ENCODE peak calls at places on chromosome 17, in eight cellular contexts. One of them, this sample, is unnamed.
A peak's percentile ranks its signal among the peaks of the same experiment; 100 is the strongest.

GRCh38 chr17:81295031-81295677 is at the start of gene SLC38A10:
- DNase-seq in activated effector memory CD4-positive, alpha-beta T cell treated with anti-CD3 and anti-CD28 coated beads, Interleukin-2, amount 50 U/mL, for 16 hours: peak; percentile 98
- DNase-seq in NCI-H1092 treated with DMSO at 0.1 percent for 48 hours: peak; percentile 85
- DNase-seq in T-helper 17 cell: peak; percentile 83
- DNase-seq in central memory CD4-positive, alpha-beta T cell: peak; percentile 87
- DNase-seq in adipocyte: peak; percentile 95
- DNase-seq in NCI-H2081: peak; percentile 85
- DNase-seq in stimulated activated CD4-positive, alpha-beta T cell treated with anti-CD3 and anti-CD28 coated beads, Interleukin-4, amount 100 ng/mL, for 1 hour: peak; percentile 92
- DNase-seq in this sample: peak; percentile 91

GRCh38 chr17:62075308-62075815 is 10.3 kb upstream of the MED13 start:
- DNase-seq in NCI-H2081: no peak
- DNase-seq in T-helper 17 cell: no peak
- DNase-seq in stimulated activated CD4-positive, alpha-beta T cell treated with anti-CD3 and anti-CD28 coated beads, Interleukin-4, amount 100 ng/mL, for 1 hour: no peak
- DNase-seq in central memory CD4-positive, alpha-beta T cell: no peak
- DNase-seq in adipocyte: no peak
- DNase-seq in NCI-H1092 treated with DMSO at 0.1 percent for 48 hours: no peak
- DNase-seq in activated effector memory CD4-positive, alpha-beta T cell treated with anti-CD3 and anti-CD28 coated beads, Interleukin-2, amount 50 U/mL, for 16 hours: no peak
- DNase-seq in this sample: no peak

GRCh38 chr17:1882836-1883235 is 53.0 kb downstream of the RPA1 start:
- DNase-seq in stimulated activated CD4-positive, alpha-beta T cell treated with anti-CD3 and anti-CD28 coated beads, Interleukin-4, amount 100 ng/mL, for 1 hour: no peak
- DNase-seq in T-helper 17 cell: no peak
- DNase-seq in central memory CD4-positive, alpha-beta T cell: peak; percentile 15
- DNase-seq in NCI-H2081: no peak
- DNase-seq in activated effector memory CD4-positive, alpha-beta T cell treated with anti-CD3 and anti-CD28 coated beads, Interleukin-2, amount 50 U/mL, for 16 hours: no peak
- DNase-seq in NCI-H1092 treated with DMSO at 0.1 percent for 48 hours: no peak
- DNase-seq in adipocyte: peak; percentile 50
- DNase-seq in this sample: no peak

GRCh38 chr17:63843387-63844292 is 1.2 kb upstream of the SMARCD2 start:
- DNase-seq in stimulated activated CD4-positive, alpha-beta T cell treated with anti-CD3 and anti-CD28 coated beads, Interleukin-4, amount 100 ng/mL, for 1 hour: no peak
- DNase-seq in T-helper 17 cell: no peak
- DNase-seq in NCI-H2081: peak; percentile 10
- DNase-seq in central memory CD4-positive, alpha-beta T cell: no peak
- DNase-seq in NCI-H1092 treated with DMSO at 0.1 percent for 48 hours: no peak
- DNase-seq in adipocyte: peak; percentile 45
- DNase-seq in activated effector memory CD4-positive, alpha-beta T cell treated with anti-CD3 and anti-CD28 coated beads, Interleukin-2, amount 50 U/mL, for 16 hours: peak; percentile 39
- DNase-seq in this sample: no peak

GRCh38 chr17:74832421-74832820 is 27.3 kb downstream of the GRIN2C start:
- DNase-seq in stimulated activated CD4-positive, alpha-beta T cell treated with anti-CD3 and anti-CD28 coated beads, Interleukin-4, amount 100 ng/mL, for 1 hour: no peak
- DNase-seq in activated effector memory CD4-positive, alpha-beta T cell treated with anti-CD3 and anti-CD28 coated beads, Interleukin-2, amount 50 U/mL, for 16 hours: no peak
- DNase-seq in NCI-H1092 treated with DMSO at 0.1 percent for 48 hours: no peak
- DNase-seq in adipocyte: no peak
- DNase-seq in T-helper 17 cell: no peak
- DNase-seq in NCI-H2081: no peak
- DNase-seq in central memory CD4-positive, alpha-beta T cell: no peak
- DNase-seq in this sample: no peak

GRCh38 chr17:77258638-77259037 is 117.9 kb downstream of the SEC14L1 start:
- DNase-seq in activated effector memory CD4-positive, alpha-beta T cell treated with anti-CD3 and anti-CD28 coated beads, Interleukin-2, amount 50 U/mL, for 16 hours: no peak
- DNase-seq in stimulated activated CD4-positive, alpha-beta T cell treated with anti-CD3 and anti-CD28 coated beads, Interleukin-4, amount 100 ng/mL, for 1 hour: no peak
- DNase-seq in NCI-H2081: no peak
- DNase-seq in NCI-H1092 treated with DMSO at 0.1 percent for 48 hours: no peak
- DNase-seq in central memory CD4-positive, alpha-beta T cell: no peak
- DNase-seq in T-helper 17 cell: no peak
- DNase-seq in adipocyte: no peak
- DNase-seq in this sample: no peak

GRCh38 chr17:74860229-74860998 is 729 bp upstream of the GRIN2C start:
- DNase-seq in adipocyte: no peak
- DNase-seq in stimulated activated CD4-positive, alpha-beta T cell treated with anti-CD3 and anti-CD28 coated beads, Interleukin-4, amount 100 ng/mL, for 1 hour: no peak
- DNase-seq in activated effector memory CD4-positive, alpha-beta T cell treated with anti-CD3 and anti-CD28 coated beads, Interleukin-2, amount 50 U/mL, for 16 hours: no peak
- DNase-seq in NCI-H2081: no peak
- DNase-seq in T-helper 17 cell: no peak
- DNase-seq in central memory CD4-positive, alpha-beta T cell: no peak
- DNase-seq in NCI-H1092 treated with DMSO at 0.1 percent for 48 hours: no peak
- DNase-seq in this sample: no peak

GRCh38 chr17:33385133-33385532 is 92.0 kb upstream of the ASIC2 start:
- DNase-seq in NCI-H1092 treated with DMSO at 0.1 percent for 48 hours: no peak
- DNase-seq in central memory CD4-positive, alpha-beta T cell: no peak
- DNase-seq in NCI-H2081: no peak
- DNase-seq in T-helper 17 cell: no peak
- DNase-seq in activated effector memory CD4-positive, alpha-beta T cell treated with anti-CD3 and anti-CD28 coated beads, Interleukin-2, amount 50 U/mL, for 16 hours: no peak
- DNase-seq in adipocyte: no peak
- DNase-seq in stimulated activated CD4-positive, alpha-beta T cell treated with anti-CD3 and anti-CD28 coated beads, Interleukin-4, amount 100 ng/mL, for 1 hour: no peak
- DNase-seq in this sample: no peak

GRCh38 chr17:337866-338265 is 14.7 kb downstream of the RPH3AL start:
- DNase-seq in activated effector memory CD4-positive, alpha-beta T cell treated with anti-CD3 and anti-CD28 coated beads, Interleukin-2, amount 50 U/mL, for 16 hours: no peak
- DNase-seq in adipocyte: no peak
- DNase-seq in central memory CD4-positive, alpha-beta T cell: no peak
- DNase-seq in T-helper 17 cell: no peak
- DNase-seq in stimulated activated CD4-positive, alpha-beta T cell treated with anti-CD3 and anti-CD28 coated beads, Interleukin-4, amount 100 ng/mL, for 1 hour: no peak
- DNase-seq in NCI-H2081: no peak
- DNase-seq in NCI-H1092 treated with DMSO at 0.1 percent for 48 hours: no peak
- DNase-seq in this sample: no peak

GRCh38 chr17:36534117-36534880 is at the start of gene MYO19:
- DNase-seq in NCI-H2081: peak; percentile 78
- DNase-seq in NCI-H1092 treated with DMSO at 0.1 percent for 48 hours: peak; percentile 80
- DNase-seq in stimulated activated CD4-positive, alpha-beta T cell treated with anti-CD3 and anti-CD28 coated beads, Interleukin-4, amount 100 ng/mL, for 1 hour: peak; percentile 57
- DNase-seq in activated effector memory CD4-positive, alpha-beta T cell treated with anti-CD3 and anti-CD28 coated beads, Interleukin-2, amount 50 U/mL, for 16 hours: peak; percentile 84
- DNase-seq in central memory CD4-positive, alpha-beta T cell: peak; percentile 44
- DNase-seq in adipocyte: peak; percentile 71
- DNase-seq in T-helper 17 cell: peak; percentile 43
- DNase-seq in this sample: no peak

GRCh38 chr17:66655861-66656260 is 179.1 kb upstream of the CACNG5 start:
- DNase-seq in central memory CD4-positive, alpha-beta T cell: no peak
- DNase-seq in NCI-H2081: no peak
- DNase-seq in T-helper 17 cell: no peak
- DNase-seq in stimulated activated CD4-positive, alpha-beta T cell treated with anti-CD3 and anti-CD28 coated beads, Interleukin-4, amount 100 ng/mL, for 1 hour: peak; percentile 63
- DNase-seq in adipocyte: peak; percentile 70
- DNase-seq in NCI-H1092 treated with DMSO at 0.1 percent for 48 hours: no peak
- DNase-seq in activated effector memory CD4-positive, alpha-beta T cell treated with anti-CD3 and anti-CD28 coated beads, Interleukin-2, amount 50 U/mL, for 16 hours: peak; percentile 85
- DNase-seq in this sample: no peak

GRCh38 chr17:5838661-5839300 is 231.4 kb upstream of the WSCD1 start:
- DNase-seq in adipocyte: no peak
- DNase-seq in activated effector memory CD4-positive, alpha-beta T cell treated with anti-CD3 and anti-CD28 coated beads, Interleukin-2, amount 50 U/mL, for 16 hours: no peak
- DNase-seq in central memory CD4-positive, alpha-beta T cell: no peak
- DNase-seq in NCI-H1092 treated with DMSO at 0.1 percent for 48 hours: no peak
- DNase-seq in stimulated activated CD4-positive, alpha-beta T cell treated with anti-CD3 and anti-CD28 coated beads, Interleukin-4, amount 100 ng/mL, for 1 hour: no peak
- DNase-seq in NCI-H2081: no peak
- DNase-seq in T-helper 17 cell: no peak
- DNase-seq in this sample: no peak

GRCh38 chr17:45427181-45427835 is 5.4 kb downstream of the ARHGAP27 start:
- DNase-seq in NCI-H2081: no peak
- DNase-seq in stimulated activated CD4-positive, alpha-beta T cell treated with anti-CD3 and anti-CD28 coated beads, Interleukin-4, amount 100 ng/mL, for 1 hour: no peak
- DNase-seq in adipocyte: no peak
- DNase-seq in activated effector memory CD4-positive, alpha-beta T cell treated with anti-CD3 and anti-CD28 coated beads, Interleukin-2, amount 50 U/mL, for 16 hours: no peak
- DNase-seq in NCI-H1092 treated with DMSO at 0.1 percent for 48 hours: no peak
- DNase-seq in T-helper 17 cell: no peak
- DNase-seq in central memory CD4-positive, alpha-beta T cell: no peak
- DNase-seq in this sample: no peak